ENCODE peak calls at places on chromosomes 1 and 21, in ten cellular contexts. H is dermis blood vessel endothelial cell; J is naive thymus-derived CD8-positive, alpha-beta T cell; N is osteocyte; L is NCI-H510A; X is T-helper 2 cell; R is AG04450; V is T-helper 1 cell; Q is cerebellar cortex; E is NCI-H82. M is an unnamed sample.

GRCh38 chr1:202656057-202656456 is 54.2 kb downstream of the SYT2 start:
- DNase-seq in E (peak; percentile 34), X (no peak), R (no peak), Q (peak; percentile 39), H (peak; percentile 17), J (no peak), N (no peak), L (no peak), V (no peak), M (no peak)

GRCh38 chr1:37475380-37476086 is 1.2 kb downstream of the ZC3H12A start:
- DNase-seq in X (no peak), N (no peak), E (no peak), R (no peak), V (no peak), J (peak; percentile 8), H (no peak), Q (no peak), L (no peak), M (no peak)

GRCh38 chr21:28473530-28474225 is 519.0 kb downstream of the LTN1 start:
- DNase-seq in L (no peak), Q (no peak), V (no peak), X (no peak), J (no peak), E (no peak), H (no peak), R (no peak), N (no peak), M (no peak)

GRCh38 chr21:42615924-42616323 is 37.5 kb upstream of the PDE9A start:
- DNase-seq in X (no peak), Q (no peak), V (no peak), H (no peak), E (no peak), J (no peak), L (no peak), N (no peak), R (no peak), M (no peak)

GRCh38 chr21:34159617-34159883 is 86.2 kb downstream of the MRPS6 start:
- DNase-seq in H (no peak), E (no peak), V (no peak), L (no peak), J (no peak), Q (no peak), R (no peak), X (no peak), N (no peak), M (no peak)

GRCh38 chr1:167713330-167714081 is 8.3 kb upstream of the MPZL1 start:
- DNase-seq in N (peak; percentile 82), Q (peak; percentile 58), R (no peak), E (peak; percentile 69), X (no peak), J (no peak), L (no peak), V (no peak), H (peak; percentile 40), M (no peak)

GRCh38 chr1:209850342-209850979 is 22.7 kb downstream of the UTP25 start:
- DNase-seq in V (no peak), X (no peak), H (peak; percentile 91), N (no peak), R (no peak), E (peak; percentile 83), L (peak; percentile 21), J (no peak), Q (peak; percentile 88), M (peak; percentile 13)

GRCh38 chr1:77487631-77488030 is 194.8 kb downstream of the ZZZ3 start:
- DNase-seq in J (no peak), X (no peak), V (no peak), N (no peak), Q (no peak), E (peak; percentile 54), R (no peak), L (no peak), H (no peak), M (no peak)

GRCh38 chr1:3068400-3069361 is at the start of gene PRDM16:
- DNase-seq in Q (peak; percentile 85), E (no peak), N (no peak), J (no peak), H (peak; percentile 16), L (no peak), R (no peak), V (no peak), X (peak; percentile 2), M (peak; percentile 50)

GRCh38 chr1:169003864-169004516 is 102.5 kb upstream of the ATP1B1 start:
- DNase-seq in E (no peak), R (no peak), X (no peak), Q (no peak), N (no peak), H (no peak), J (no peak), V (no peak), L (no peak), M (no peak)

GRCh38 chr1:193494368-193494767 is 308.0 kb upstream of the B3GALT2 start:
- DNase-seq in V (no peak), H (no peak), R (no peak), Q (no peak), N (no peak), J (no peak), L (no peak), X (no peak), E (no peak), M (no peak)

GRCh38 chr1:44089371-44090070 is 29.1 kb upstream of the KLF17 start:
- DNase-seq in Q (no peak), H (peak; percentile 81), E (no peak), R (no peak), X (no peak), J (no peak), L (peak; percentile 62), V (no peak), N (no peak), M (no peak)

GRCh38 chr1:58745666-58746065 is 38.2 kb downstream of the JUN start:
- DNase-seq in R (no peak), J (no peak), N (no peak), E (no peak), H (no peak), X (no peak), Q (no peak), V (no peak), L (no peak), M (no peak)

GRCh38 chr1:60436148-60436547 is 362.6 kb upstream of the C1orf87 start:
- DNase-seq in R (no peak), Q (no peak), X (no peak), H (no peak), L (no peak), J (no peak), N (no peak), E (no peak), V (no peak), M (no peak)

GRCh38 chr1:167829868-167830267 is 84.1 kb downstream of the ADCY10 start:
- DNase-seq in Q (no peak), E (no peak), H (peak; percentile 21), X (no peak), N (no peak), V (no peak), R (no peak), L (no peak), J (no peak), M (no peak)

GRCh38 chr1:43034778-43035177 is 76.1 kb upstream of the SLC2A1 start:
- DNase-seq in N (no peak), X (no peak), E (no peak), R (no peak), V (no peak), L (no peak), H (no peak), J (no peak), Q (no peak), M (no peak)

GRCh38 chr1:150881331-150882070 is 5.1 kb upstream of the ARNT start:
- DNase-seq in R (peak; percentile 89), X (no peak), N (no peak), J (no peak), E (no peak), Q (no peak), V (no peak), L (no peak), H (no peak), M (no peak)

GRCh38 chr1:182841368-182841988 is 2.3 kb downstream of the DHX9 start:
- DNase-seq in E (peak; percentile 46), J (no peak), V (no peak), R (peak; percentile 1), H (peak; percentile 39), Q (peak; percentile 19), N (no peak), L (no peak), X (no peak), M (no peak)

GRCh38 chr1:248901578-248901977 is 4.5 kb upstream of the PGBD2 start:
- DNase-seq in R (no peak), Q (no peak), X (no peak), V (no peak), E (no peak), J (no peak), L (no peak), N (no peak), H (no peak), M (no peak)

GRCh38 chr1:51170342-51170741 is 65.7 kb upstream of the RNF11 start:
- DNase-seq in R (no peak), V (no peak), H (no peak), J (no peak), E (no peak), N (no peak), X (no peak), Q (no peak), L (no peak), M (no peak)

GRCh38 chr1:9326596-9326995 is 33.9 kb downstream of the SPSB1 start:
- DNase-seq in Q (no peak), X (no peak), R (peak; percentile 77), V (no peak), E (peak; percentile 75), H (no peak), L (no peak), N (no peak), J (no peak), M (no peak)

GRCh38 chr1:42179900-42180329 is 15.4 kb upstream of the GUCA2A start:
- DNase-seq in L (no peak), V (no peak), N (no peak), X (no peak), Q (no peak), R (no peak), E (no peak), H (peak; percentile 25), J (no peak), M (no peak)

GRCh38 chr1:246961939-246962373 is 30.2 kb upstream of the AHCTF1 start:
- DNase-seq in E (no peak), Q (no peak), R (no peak), X (no peak), H (peak; percentile 56), J (no peak), V (no peak), L (no peak), N (no peak), M (no peak)

GRCh38 chr21:41373253-41373652 is 11.4 kb downstream of the MX2 start:
- DNase-seq in H (no peak), Q (no peak), V (no peak), X (no peak), J (no peak), E (no peak), L (no peak), N (no peak), R (no peak), M (no peak)

GRCh38 chr1:162376754-162377153 is at the start of gene SPATA46:
- DNase-seq in Q (no peak), N (no peak), H (no peak), X (no peak), V (no peak), J (no peak), R (no peak), E (no peak), L (no peak), M (no peak)

GRCh38 chr1:24416666-24417391 is 1.2 kb downstream of the NIPAL3 start:
- DNase-seq in Q (no peak), V (peak; percentile 14), N (no peak), L (no peak), E (peak; percentile 30), X (peak; percentile 30), R (peak; percentile 98), J (peak; percentile 54), H (no peak), M (no peak)

GRCh38 chr1:240441684-240442083 is 170.3 kb downstream of the GREM2 start:
- DNase-seq in X (no peak), N (no peak), J (no peak), H (no peak), Q (no peak), E (no peak), V (no peak), L (no peak), R (no peak), M (no peak)

GRCh38 chr1:46309401-46310159 is 6.1 kb downstream of the UQCRH start:
- DNase-seq in H (no peak), R (no peak), N (no peak), E (no peak), L (no peak), Q (no peak), J (no peak), X (no peak), V (no peak), M (no peak)

M was measured in HCT116.